ENCODE peak calls at places on chromosome 1, in six cellular contexts. S is K562, X is left ventricle myocardium inferior, M is psoas muscle, Y is heart right ventricle, N is thyroid gland. B is an unnamed sample. For H3K36me3 and H3K27me3, the result is how much of the 10 kb centered on the place peaks cover.

GRCh38 chr1:169595764-169596711 is 9.8 kb upstream of the F5 start:
- DNase-seq in Y (no peak), N (no peak), X (no peak), S (no peak), M (no peak), B (peak)

GRCh38 chr1:13869172-13869797 is 169.3 kb downstream of the PRDM2 start:
- DNase-seq in X (no peak), N (no peak), M (no peak), S (peak), Y (no peak), B (no peak)

GRCh38 chr1:53559854-53560571 is 100.8 kb downstream of the DMRTB1 start:
- DNase-seq in X (no peak), S (no peak), M (no peak), N (no peak), Y (no peak), B (no peak)

GRCh38 chr1:235974616-235975015 is 90.3 kb downstream of the NID1 start:
- DNase-seq in X (no peak), Y (no peak), M (no peak), N (no peak), S (no peak), B (no peak)

GRCh38 chr1:39886757-39887231 is 3.5 kb upstream of the TRIT1 start:
- DNase-seq in Y (no peak), N (no peak), X (no peak), M (no peak), S (no peak), B (no peak)

GRCh38 chr1:164320780-164321683 is 238.0 kb upstream of the PBX1 start:
- DNase-seq in N (peak), M (peak), Y (peak), S (no peak), X (peak), B (peak)

GRCh38 chr1:92877081-92877711 is 45.4 kb downstream of the RPL5 start:
- DNase-seq in N (no peak), M (no peak), Y (no peak), X (no peak), S (no peak), B (no peak)

GRCh38 chr1:71081697-71082080 is 854 bp upstream of the ZRANB2 start:
- DNase-seq in Y (no peak), M (no peak), X (peak), S (peak), N (peak), B (no peak)

GRCh38 chr1:55364216-55364615 is 149.1 kb upstream of the USP24 start:
- DNase-seq in Y (no peak), N (no peak), S (no peak), M (no peak), X (no peak), B (no peak)

GRCh38 chr1:23634840-23635642 is 56.6 kb upstream of the RPL11 start:
- DNase-seq in N (peak), Y (peak), M (peak), X (peak), S (peak), B (peak)

GRCh38 chr1:206911064-206911663 is 10.6 kb downstream of the FCMR start:
- DNase-seq in M (no peak), Y (no peak), N (peak), X (no peak), S (peak), B (peak)

GRCh38 chr1:20439282-20439681 is 46.7 kb downstream of the CAMK2N1 start:
- DNase-seq in S (peak), M (no peak), X (no peak), Y (no peak), N (no peak), B (peak)

GRCh38 chr1:87852410-87853202 is 523.9 kb downstream of the LMO4 start:
- DNase-seq in M (no peak), S (no peak), X (no peak), N (no peak), Y (no peak), B (no peak)
- H3K4me3 ChIP-seq in M (no peak), S (no peak), X (no peak), N (no peak), Y (no peak), B (no peak)

DNA sequence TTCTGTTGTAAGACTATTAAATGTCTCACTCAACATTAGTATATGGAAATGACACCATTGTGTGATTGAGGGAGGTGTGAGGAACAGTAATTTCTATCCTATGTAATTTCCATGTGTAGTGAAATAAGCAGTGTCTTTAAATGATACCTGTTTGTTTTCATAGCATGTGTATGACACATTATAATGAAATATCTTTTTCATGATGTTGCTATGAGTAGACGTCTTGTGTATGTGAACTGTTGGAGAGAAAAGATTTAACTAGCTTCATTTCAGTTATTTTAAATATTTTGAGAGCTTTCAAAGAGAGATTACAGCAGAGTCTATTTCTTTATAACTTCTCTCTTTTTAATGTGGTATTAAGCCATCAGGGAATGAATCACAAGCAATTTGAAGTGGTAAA is 71.5 kb upstream of the QSOX1 start:
- DNase-seq in M (no peak), Y (no peak), S (no peak), N (no peak), X (no peak), B (no peak)
- H3K36me3 ChIP-seq in M (under half), Y (under half), S (half or more), N (under half), X (half or more), B (under half)

DNA sequence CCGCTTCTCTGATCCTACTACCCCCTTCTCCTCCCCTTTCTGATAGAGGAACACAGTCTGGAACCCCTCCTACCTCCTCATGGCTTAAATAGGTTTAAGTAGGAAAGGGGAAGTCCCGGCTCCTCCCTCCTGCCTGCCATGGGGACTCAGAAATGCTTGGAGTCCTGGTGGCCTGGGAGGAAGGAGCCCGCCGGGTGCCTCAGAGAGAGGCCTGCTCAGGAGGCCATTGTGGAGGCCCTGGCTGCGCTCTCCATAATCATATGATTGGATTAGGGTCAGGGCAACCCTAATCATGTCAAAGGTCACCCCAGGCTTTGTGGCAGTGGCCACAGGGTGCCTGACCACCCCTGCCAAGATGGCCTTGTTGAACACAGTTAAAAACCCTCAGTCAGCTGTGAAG is 29.0 kb downstream of the WNT3A start:
- DNase-seq in M (peak), N (no peak), Y (no peak), S (no peak), X (no peak), B (no peak)
- H3K27me3 ChIP-seq in M (under half), N (under half), Y (half or more), S (under half), X (half or more), B (under half)

GRCh38 chr1:10529772-10530171 is 55.0 kb downstream of the PEX14 start:
- DNase-seq in N (no peak), M (no peak), S (no peak), Y (no peak), X (no peak), B (no peak)
- H3K4me3 ChIP-seq in N (no peak), M (no peak), S (no peak), Y (no peak), X (no peak), B (no peak)

GRCh38 chr1:27849951-27850350 is 19.4 kb downstream of the PPP1R8 start:
- DNase-seq in Y (no peak), N (no peak), X (no peak), S (no peak), M (no peak), B (no peak)
- H3K36me3 ChIP-seq in Y (half or more), N (under half), X (half or more), S (half or more), M (under half), B (under half)